ENCODE peak calls at places on chromosomes 13 and 19, in five cellular contexts. One of them, this sample, is unnamed.

GRCh38 chr13:33401238-33401637 is 115.7 kb upstream of the STARD13 start:
- DNase-seq in activated CD4-positive, alpha-beta T cell treated with anti-CD3 and anti-CD28 coated beads, Interleukin-2, amount 50 U/mL, for 1 hour: no peak
- DNase-seq in mesendoderm: no peak
- DNase-seq in hypothalamus: no peak
- DNase-seq in NCI-H510A treated with DMSO at 0.1 percent for 48 hours: peak
- DNase-seq in this sample: no peak

GRCh38 chr13:59776924-59777690 is 386.6 kb downstream of the DIAPH3 start:
- DNase-seq in NCI-H510A treated with DMSO at 0.1 percent for 48 hours: no peak
- DNase-seq in activated CD4-positive, alpha-beta T cell treated with anti-CD3 and anti-CD28 coated beads, Interleukin-2, amount 50 U/mL, for 1 hour: no peak
- DNase-seq in mesendoderm: no peak
- DNase-seq in hypothalamus: no peak
- DNase-seq in this sample: no peak

GRCh38 chr13:79318664-79319063 is 87.4 kb downstream of the RBM26 start:
- DNase-seq in hypothalamus: no peak
- DNase-seq in NCI-H510A treated with DMSO at 0.1 percent for 48 hours: no peak
- DNase-seq in mesendoderm: no peak
- DNase-seq in activated CD4-positive, alpha-beta T cell treated with anti-CD3 and anti-CD28 coated beads, Interleukin-2, amount 50 U/mL, for 1 hour: no peak
- DNase-seq in this sample: no peak

GRCh38 chr13:113627136-113627535 is 30.9 kb downstream of the ATP4B start:
- DNase-seq in activated CD4-positive, alpha-beta T cell treated with anti-CD3 and anti-CD28 coated beads, Interleukin-2, amount 50 U/mL, for 1 hour: no peak
- DNase-seq in mesendoderm: no peak
- DNase-seq in NCI-H510A treated with DMSO at 0.1 percent for 48 hours: no peak
- DNase-seq in hypothalamus: no peak
- DNase-seq in this sample: no peak

GRCh38 chr13:74128171-74128767 is 5.9 kb downstream of the KLF12 start:
- DNase-seq in mesendoderm: peak
- DNase-seq in hypothalamus: no peak
- DNase-seq in activated CD4-positive, alpha-beta T cell treated with anti-CD3 and anti-CD28 coated beads, Interleukin-2, amount 50 U/mL, for 1 hour: no peak
- DNase-seq in NCI-H510A treated with DMSO at 0.1 percent for 48 hours: no peak
- DNase-seq in this sample: no peak

GRCh38 chr13:45474584-45475454 is 10.1 kb downstream of the COG3 start:
- DNase-seq in hypothalamus: no peak
- DNase-seq in mesendoderm: no peak
- DNase-seq in activated CD4-positive, alpha-beta T cell treated with anti-CD3 and anti-CD28 coated beads, Interleukin-2, amount 50 U/mL, for 1 hour: no peak
- DNase-seq in NCI-H510A treated with DMSO at 0.1 percent for 48 hours: no peak
- DNase-seq in this sample: no peak

GRCh38 chr19:18366027-18366435 is 19.9 kb upstream of the GDF15 start:
- DNase-seq in hypothalamus: no peak
- DNase-seq in mesendoderm: no peak
- DNase-seq in NCI-H510A treated with DMSO at 0.1 percent for 48 hours: no peak
- DNase-seq in activated CD4-positive, alpha-beta T cell treated with anti-CD3 and anti-CD28 coated beads, Interleukin-2, amount 50 U/mL, for 1 hour: no peak
- DNase-seq in this sample: no peak

GRCh38 chr13:95541911-95542484 is 10.5 kb upstream of the CLDN10 start:
- DNase-seq in NCI-H510A treated with DMSO at 0.1 percent for 48 hours: no peak
- DNase-seq in hypothalamus: no peak
- DNase-seq in activated CD4-positive, alpha-beta T cell treated with anti-CD3 and anti-CD28 coated beads, Interleukin-2, amount 50 U/mL, for 1 hour: no peak
- DNase-seq in mesendoderm: no peak
- DNase-seq in this sample: no peak

GRCh38 chr19:42436006-42436405 is 6.7 kb downstream of the CXCL17 start:
- DNase-seq in NCI-H510A treated with DMSO at 0.1 percent for 48 hours: peak
- DNase-seq in hypothalamus: no peak
- DNase-seq in mesendoderm: no peak
- DNase-seq in activated CD4-positive, alpha-beta T cell treated with anti-CD3 and anti-CD28 coated beads, Interleukin-2, amount 50 U/mL, for 1 hour: no peak
- DNase-seq in this sample: no peak

GRCh38 chr13:83884141-83884540 is 1.9 kb upstream of the SLITRK1 start:
- DNase-seq in NCI-H510A treated with DMSO at 0.1 percent for 48 hours: no peak
- DNase-seq in activated CD4-positive, alpha-beta T cell treated with anti-CD3 and anti-CD28 coated beads, Interleukin-2, amount 50 U/mL, for 1 hour: no peak
- DNase-seq in hypothalamus: no peak
- DNase-seq in mesendoderm: no peak
- DNase-seq in this sample: no peak

GRCh38 chr13:52921194-52921593 is 72.8 kb upstream of the PCDH8 start:
- DNase-seq in NCI-H510A treated with DMSO at 0.1 percent for 48 hours: no peak
- DNase-seq in hypothalamus: no peak
- DNase-seq in activated CD4-positive, alpha-beta T cell treated with anti-CD3 and anti-CD28 coated beads, Interleukin-2, amount 50 U/mL, for 1 hour: no peak
- DNase-seq in mesendoderm: no peak
- DNase-seq in this sample: no peak

GRCh38 chr19:49151339-49152217 is 3.6 kb downstream of the HRC start:
- DNase-seq in hypothalamus: no peak
- DNase-seq in NCI-H510A treated with DMSO at 0.1 percent for 48 hours: no peak
- DNase-seq in mesendoderm: peak
- DNase-seq in activated CD4-positive, alpha-beta T cell treated with anti-CD3 and anti-CD28 coated beads, Interleukin-2, amount 50 U/mL, for 1 hour: peak
- DNase-seq in this sample: peak

GRCh38 chr13:24184265-24184841 is 23.8 kb downstream of the SPATA13 start:
- DNase-seq in hypothalamus: no peak
- DNase-seq in NCI-H510A treated with DMSO at 0.1 percent for 48 hours: no peak
- DNase-seq in mesendoderm: no peak
- DNase-seq in activated CD4-positive, alpha-beta T cell treated with anti-CD3 and anti-CD28 coated beads, Interleukin-2, amount 50 U/mL, for 1 hour: no peak
- DNase-seq in this sample: no peak

GRCh38 chr13:48578516-48579166 is 45.8 kb upstream of the RCBTB2 start:
- DNase-seq in activated CD4-positive, alpha-beta T cell treated with anti-CD3 and anti-CD28 coated beads, Interleukin-2, amount 50 U/mL, for 1 hour: no peak
- DNase-seq in hypothalamus: no peak
- DNase-seq in mesendoderm: peak
- DNase-seq in NCI-H510A treated with DMSO at 0.1 percent for 48 hours: no peak
- DNase-seq in this sample: no peak

GRCh38 chr19:33064117-33064777 is 441 bp downstream of the RHPN2 start:
- DNase-seq in hypothalamus: no peak
- DNase-seq in activated CD4-positive, alpha-beta T cell treated with anti-CD3 and anti-CD28 coated beads, Interleukin-2, amount 50 U/mL, for 1 hour: peak
- DNase-seq in NCI-H510A treated with DMSO at 0.1 percent for 48 hours: no peak
- DNase-seq in mesendoderm: peak
- DNase-seq in this sample: peak

GRCh38 chr13:114200673-114201005 is 21.6 kb downstream of the CFAP97D2 start:
- DNase-seq in mesendoderm: no peak
- DNase-seq in NCI-H510A treated with DMSO at 0.1 percent for 48 hours: peak
- DNase-seq in activated CD4-positive, alpha-beta T cell treated with anti-CD3 and anti-CD28 coated beads, Interleukin-2, amount 50 U/mL, for 1 hour: no peak
- DNase-seq in hypothalamus: no peak
- DNase-seq in this sample: no peak

GRCh38 chr19:17859533-17860330 is at the start of gene RPL18A:
- DNase-seq in activated CD4-positive, alpha-beta T cell treated with anti-CD3 and anti-CD28 coated beads, Interleukin-2, amount 50 U/mL, for 1 hour: peak
- DNase-seq in NCI-H510A treated with DMSO at 0.1 percent for 48 hours: peak
- DNase-seq in mesendoderm: peak
- DNase-seq in hypothalamus: peak
- DNase-seq in this sample: peak

GRCh38 chr19:7461841-7462629 is 26.8 kb downstream of the PEX11G start:
- DNase-seq in hypothalamus: no peak
- DNase-seq in activated CD4-positive, alpha-beta T cell treated with anti-CD3 and anti-CD28 coated beads, Interleukin-2, amount 50 U/mL, for 1 hour: no peak
- DNase-seq in NCI-H510A treated with DMSO at 0.1 percent for 48 hours: no peak
- DNase-seq in mesendoderm: peak
- DNase-seq in this sample: no peak

GRCh38 chr13:35349673-35350278 is 126.7 kb downstream of the MAB21L1 start:
- DNase-seq in hypothalamus: no peak
- DNase-seq in mesendoderm: peak
- DNase-seq in activated CD4-positive, alpha-beta T cell treated with anti-CD3 and anti-CD28 coated beads, Interleukin-2, amount 50 U/mL, for 1 hour: no peak
- DNase-seq in NCI-H510A treated with DMSO at 0.1 percent for 48 hours: no peak
- DNase-seq in this sample: no peak

GRCh38 chr13:101875717-101876393 is 423.4 kb downstream of the ITGBL1 start:
- DNase-seq in activated CD4-positive, alpha-beta T cell treated with anti-CD3 and anti-CD28 coated beads, Interleukin-2, amount 50 U/mL, for 1 hour: no peak
- DNase-seq in mesendoderm: peak
- DNase-seq in NCI-H510A treated with DMSO at 0.1 percent for 48 hours: peak
- DNase-seq in hypothalamus: no peak
- DNase-seq in this sample: no peak

GRCh38 chr19:32676186-32676894 is 692 bp downstream of the RGS9BP start:
- DNase-seq in activated CD4-positive, alpha-beta T cell treated with anti-CD3 and anti-CD28 coated beads, Interleukin-2, amount 50 U/mL, for 1 hour: peak
- DNase-seq in mesendoderm: peak
- DNase-seq in hypothalamus: no peak
- DNase-seq in NCI-H510A treated with DMSO at 0.1 percent for 48 hours: no peak
- DNase-seq in this sample: no peak

GRCh38 chr19:7507884-7508283 is 8.0 kb upstream of the ZNF358 start:
- DNase-seq in hypothalamus: no peak
- DNase-seq in activated CD4-positive, alpha-beta T cell treated with anti-CD3 and anti-CD28 coated beads, Interleukin-2, amount 50 U/mL, for 1 hour: no peak
- DNase-seq in NCI-H510A treated with DMSO at 0.1 percent for 48 hours: no peak
- DNase-seq in mesendoderm: peak
- DNase-seq in this sample: no peak

GRCh38 chr19:23071087-23071511 is 45.7 kb upstream of the ZNF730 start:
- DNase-seq in mesendoderm: no peak
- DNase-seq in NCI-H510A treated with DMSO at 0.1 percent for 48 hours: peak
- DNase-seq in activated CD4-positive, alpha-beta T cell treated with anti-CD3 and anti-CD28 coated beads, Interleukin-2, amount 50 U/mL, for 1 hour: no peak
- DNase-seq in hypothalamus: peak
- DNase-seq in this sample: no peak

GRCh38 chr13:30720470-30720869 is 14.9 kb upstream of the ALOX5AP start:
- DNase-seq in mesendoderm: no peak
- DNase-seq in NCI-H510A treated with DMSO at 0.1 percent for 48 hours: no peak
- DNase-seq in hypothalamus: no peak
- DNase-seq in activated CD4-positive, alpha-beta T cell treated with anti-CD3 and anti-CD28 coated beads, Interleukin-2, amount 50 U/mL, for 1 hour: no peak
- DNase-seq in this sample: no peak

GRCh38 chr19:13045812-13046211 is 50.5 kb downstream of the NFIX start:
- DNase-seq in NCI-H510A treated with DMSO at 0.1 percent for 48 hours: no peak
- DNase-seq in hypothalamus: no peak
- DNase-seq in mesendoderm: no peak
- DNase-seq in activated CD4-positive, alpha-beta T cell treated with anti-CD3 and anti-CD28 coated beads, Interleukin-2, amount 50 U/mL, for 1 hour: no peak
- DNase-seq in this sample: no peak

GRCh38 chr13:20137875-20138274 is 23.0 kb downstream of the GJA3 start:
- DNase-seq in hypothalamus: no peak
- DNase-seq in mesendoderm: no peak
- DNase-seq in activated CD4-positive, alpha-beta T cell treated with anti-CD3 and anti-CD28 coated beads, Interleukin-2, amount 50 U/mL, for 1 hour: no peak
- DNase-seq in NCI-H510A treated with DMSO at 0.1 percent for 48 hours: no peak
- DNase-seq in this sample: no peak

GRCh38 chr13:66528139-66528538 is 702.0 kb downstream of the PCDH9 start:
- DNase-seq in NCI-H510A treated with DMSO at 0.1 percent for 48 hours: no peak
- DNase-seq in mesendoderm: no peak
- DNase-seq in hypothalamus: no peak
- DNase-seq in activated CD4-positive, alpha-beta T cell treated with anti-CD3 and anti-CD28 coated beads, Interleukin-2, amount 50 U/mL, for 1 hour: no peak
- DNase-seq in this sample: no peak

GRCh38 chr19:18596752-18597157 is 8.2 kb downstream of the REX1BD start:
- DNase-seq in hypothalamus: no peak
- DNase-seq in activated CD4-positive, alpha-beta T cell treated with anti-CD3 and anti-CD28 coated beads, Interleukin-2, amount 50 U/mL, for 1 hour: no peak
- DNase-seq in mesendoderm: peak
- DNase-seq in NCI-H510A treated with DMSO at 0.1 percent for 48 hours: no peak
- DNase-seq in this sample: no peak

GRCh38 chr19:7515471-7516226 is at the start of gene ZNF358:
- DNase-seq in NCI-H510A treated with DMSO at 0.1 percent for 48 hours: peak
- DNase-seq in activated CD4-positive, alpha-beta T cell treated with anti-CD3 and anti-CD28 coated beads, Interleukin-2, amount 50 U/mL, for 1 hour: no peak
- DNase-seq in hypothalamus: peak
- DNase-seq in mesendoderm: peak
- DNase-seq in this sample: no peak

GRCh38 chr13:44274838-44275237 is 98.8 kb upstream of the SERP2 start:
- DNase-seq in mesendoderm: no peak
- DNase-seq in activated CD4-positive, alpha-beta T cell treated with anti-CD3 and anti-CD28 coated beads, Interleukin-2, amount 50 U/mL, for 1 hour: no peak
- DNase-seq in hypothalamus: no peak
- DNase-seq in NCI-H510A treated with DMSO at 0.1 percent for 48 hours: no peak
- DNase-seq in this sample: no peak

GRCh38 chr19:43786665-43787064 is 5.9 kb upstream of the KCNN4 start:
- DNase-seq in hypothalamus: no peak
- DNase-seq in NCI-H510A treated with DMSO at 0.1 percent for 48 hours: no peak
- DNase-seq in activated CD4-positive, alpha-beta T cell treated with anti-CD3 and anti-CD28 coated beads, Interleukin-2, amount 50 U/mL, for 1 hour: no peak
- DNase-seq in mesendoderm: no peak
- DNase-seq in this sample: no peak

GRCh38 chr19:29969891-29970290 is 27.9 kb downstream of the URI1 start:
- DNase-seq in hypothalamus: no peak
- DNase-seq in NCI-H510A treated with DMSO at 0.1 percent for 48 hours: no peak
- DNase-seq in activated CD4-positive, alpha-beta T cell treated with anti-CD3 and anti-CD28 coated beads, Interleukin-2, amount 50 U/mL, for 1 hour: no peak
- DNase-seq in mesendoderm: no peak
- DNase-seq in this sample: no peak

GRCh38 chr19:48726573-48726972 is 7.0 kb upstream of the MAMSTR start:
- DNase-seq in activated CD4-positive, alpha-beta T cell treated with anti-CD3 and anti-CD28 coated beads, Interleukin-2, amount 50 U/mL, for 1 hour: no peak
- DNase-seq in mesendoderm: no peak
- DNase-seq in hypothalamus: no peak
- DNase-seq in NCI-H510A treated with DMSO at 0.1 percent for 48 hours: no peak
- DNase-seq in this sample: no peak

GRCh38 chr13:98540476-98540875 is 36.4 kb downstream of the STK24 start:
- DNase-seq in mesendoderm: no peak
- DNase-seq in activated CD4-positive, alpha-beta T cell treated with anti-CD3 and anti-CD28 coated beads, Interleukin-2, amount 50 U/mL, for 1 hour: no peak
- DNase-seq in NCI-H510A treated with DMSO at 0.1 percent for 48 hours: no peak
- DNase-seq in hypothalamus: no peak
- DNase-seq in this sample: no peak

GRCh38 chr19:12867120-12868099 is 13.8 kb downstream of the DNASE2 start:
- DNase-seq in activated CD4-positive, alpha-beta T cell treated with anti-CD3 and anti-CD28 coated beads, Interleukin-2, amount 50 U/mL, for 1 hour: peak
- DNase-seq in NCI-H510A treated with DMSO at 0.1 percent for 48 hours: no peak
- DNase-seq in hypothalamus: no peak
- DNase-seq in mesendoderm: peak
- DNase-seq in this sample: peak

GRCh38 chr19:46209051-46209450 is 20.5 kb upstream of the IGFL1 start:
- DNase-seq in activated CD4-positive, alpha-beta T cell treated with anti-CD3 and anti-CD28 coated beads, Interleukin-2, amount 50 U/mL, for 1 hour: no peak
- DNase-seq in hypothalamus: no peak
- DNase-seq in mesendoderm: no peak
- DNase-seq in NCI-H510A treated with DMSO at 0.1 percent for 48 hours: no peak
- DNase-seq in this sample: no peak

GRCh38 chr13:101065314-101065713 is 351.0 kb downstream of the NALCN start:
- DNase-seq in activated CD4-positive, alpha-beta T cell treated with anti-CD3 and anti-CD28 coated beads, Interleukin-2, amount 50 U/mL, for 1 hour: no peak
- DNase-seq in NCI-H510A treated with DMSO at 0.1 percent for 48 hours: no peak
- DNase-seq in mesendoderm: no peak
- DNase-seq in hypothalamus: no peak
- DNase-seq in this sample: no peak

GRCh38 chr19:1853295-1854031 is 5.2 kb upstream of the REXO1 start:
- DNase-seq in NCI-H510A treated with DMSO at 0.1 percent for 48 hours: peak
- DNase-seq in mesendoderm: peak
- DNase-seq in activated CD4-positive, alpha-beta T cell treated with anti-CD3 and anti-CD28 coated beads, Interleukin-2, amount 50 U/mL, for 1 hour: peak
- DNase-seq in hypothalamus: peak
- DNase-seq in this sample: peak

GRCh38 chr13:65468628-65469027 is 1761.5 kb downstream of the PCDH9 start:
- DNase-seq in activated CD4-positive, alpha-beta T cell treated with anti-CD3 and anti-CD28 coated beads, Interleukin-2, amount 50 U/mL, for 1 hour: no peak
- DNase-seq in hypothalamus: no peak
- DNase-seq in mesendoderm: no peak
- DNase-seq in NCI-H510A treated with DMSO at 0.1 percent for 48 hours: no peak
- DNase-seq in this sample: no peak